ENCODE peak calls at places on chromosome 21, in ten cellular contexts. J, H, W, Y, G, Z, M, O, B and S are unnamed samples.

GRCh38 chr21:15352009-15352408 is 287.2 kb upstream of the NRIP1 start:
- DNase-seq in J (no peak), H (no peak), W (no peak), Y (no peak), G (no peak), Z (no peak), M (no peak), O (no peak), B (no peak), S (no peak)

GRCh38 chr21:43273708-43274021 is 104.9 kb downstream of the CRYAA start:
- DNase-seq in J (no peak), H (peak), W (no peak), Y (no peak), G (no peak), Z (no peak), M (no peak), O (no peak), B (no peak), S (no peak)

GRCh38 chr21:31098576-31099005 is 60.3 kb upstream of the KRTAP19-8 start:
- DNase-seq in J (peak), H (peak), W (peak), Y (peak), G (peak), Z (peak), M (peak), O (peak), B (peak), S (peak)

GRCh38 chr21:42496839-42497202 is 797 bp upstream of the RSPH1 start:
- DNase-seq in J (no peak), H (no peak), W (peak), Y (no peak), G (no peak), Z (no peak), M (peak), O (no peak), B (no peak), S (no peak)

GRCh38 chr21:44865561-44866280 is 7.8 kb downstream of the PTTG1IP start:
- DNase-seq in J (no peak), H (no peak), W (no peak), Y (no peak), G (no peak), Z (peak), M (peak), O (no peak), B (no peak), S (peak)

GRCh38 chr21:41622831-41623548 is 115.0 kb upstream of the TMPRSS2 start:
- DNase-seq in J (no peak), H (no peak), W (no peak), Y (peak), G (no peak), Z (peak), M (no peak), O (no peak), B (no peak), S (no peak)

GRCh38 chr21:38178653-38179503 is 77.9 kb upstream of the KCNJ15 start:
- DNase-seq in J (no peak), H (no peak), W (no peak), Y (peak), G (no peak), Z (no peak), M (no peak), O (no peak), B (no peak), S (no peak)

GRCh38 chr21:41816583-41817165 is 49.8 kb upstream of the RIPK4 start:
- DNase-seq in J (peak), H (peak), W (peak), Y (peak), G (peak), Z (peak), M (peak), O (peak), B (no peak), S (peak)

GRCh38 chr21:36202721-36203602 is 46.3 kb downstream of the DOP1B start:
- DNase-seq in J (no peak), H (no peak), W (no peak), Y (peak), G (no peak), Z (no peak), M (no peak), O (no peak), B (no peak), S (peak)

GRCh38 chr21:36700961-36701911 is 2.3 kb downstream of the SIM2 start:
- DNase-seq in J (no peak), H (no peak), W (peak), Y (peak), G (no peak), Z (no peak), M (no peak), O (no peak), B (no peak), S (no peak)

GRCh38 chr21:10463156-10463555 is 58.2 kb upstream of the TPTE start:
- DNase-seq in J (no peak), H (peak), W (no peak), Y (no peak), G (no peak), Z (no peak), M (no peak), O (no peak), B (no peak), S (no peak)

GRCh38 chr21:17765207-17765606 is 53.9 kb downstream of the C21orf91 start:
- DNase-seq in J (no peak), H (no peak), W (no peak), Y (no peak), G (no peak), Z (no peak), M (no peak), O (no peak), B (no peak), S (no peak)

GRCh38 chr21:45443595-45444181 is 38.7 kb downstream of the COL18A1 start:
- DNase-seq in J (no peak), H (no peak), W (peak), Y (no peak), G (no peak), Z (no peak), M (no peak), O (no peak), B (no peak), S (peak)

GRCh38 chr21:37338671-37339526 is 27.7 kb upstream of the DYRK1A start:
- DNase-seq in J (no peak), H (no peak), W (peak), Y (peak), G (no peak), Z (no peak), M (no peak), O (peak), B (no peak), S (no peak)

GRCh38 chr21:16773206-16773605 is 739.6 kb upstream of the CXADR start:
- DNase-seq in J (no peak), H (no peak), W (no peak), Y (no peak), G (no peak), Z (no peak), M (no peak), O (no peak), B (no peak), S (no peak)